ENCODE peak calls at places on chromosomes 2 and 18, in eight cellular contexts. One of them, this sample, is unnamed.
A peak's percentile ranks its signal among the peaks of the same experiment; 100 is the strongest.

GRCh38 chr2:8796315-8796848 is 41.0 kb downstream of the KIDINS220 start:
- DNase-seq in tibial nerve: no peak
- DNase-seq in esophagus squamous epithelium: no peak
- DNase-seq in NB4: no peak
- DNase-seq in endothelial cell: no peak
- DNase-seq in AG09319: no peak
- DNase-seq in Caco-2: no peak
- DNase-seq in neural crest cell: no peak
- DNase-seq in this sample: no peak

GRCh38 chr2:19474128-19474527 is 115.7 kb upstream of the OSR1 start:
- DNase-seq in tibial nerve: peak; percentile 37
- DNase-seq in esophagus squamous epithelium: no peak
- DNase-seq in NB4: peak; percentile 93
- DNase-seq in endothelial cell: no peak
- DNase-seq in AG09319: peak; percentile 8
- DNase-seq in Caco-2: no peak
- DNase-seq in neural crest cell: no peak
- DNase-seq in this sample: no peak

GRCh38 chr2:175030380-175031271 is 25.4 kb upstream of the CHN1 start:
- DNase-seq in tibial nerve: peak; percentile 17
- DNase-seq in esophagus squamous epithelium: no peak
- DNase-seq in NB4: peak; percentile 58
- DNase-seq in endothelial cell: peak; percentile 57
- DNase-seq in AG09319: no peak
- DNase-seq in Caco-2: peak; percentile 57
- DNase-seq in neural crest cell: peak; percentile 38
- DNase-seq in this sample: no peak

GRCh38 chr18:11005528-11005927 is 143.8 kb downstream of the PIEZO2 start:
- DNase-seq in tibial nerve: peak; percentile 39
- DNase-seq in esophagus squamous epithelium: no peak
- DNase-seq in NB4: no peak
- DNase-seq in endothelial cell: no peak
- DNase-seq in AG09319: no peak
- DNase-seq in Caco-2: peak; percentile 79
- DNase-seq in neural crest cell: no peak
- DNase-seq in this sample: no peak

GRCh38 chr2:227788556-227788955 is 25.1 kb upstream of the CCL20 start:
- DNase-seq in tibial nerve: no peak
- DNase-seq in esophagus squamous epithelium: no peak
- DNase-seq in NB4: no peak
- DNase-seq in endothelial cell: no peak
- DNase-seq in AG09319: no peak
- DNase-seq in Caco-2: no peak
- DNase-seq in neural crest cell: no peak
- DNase-seq in this sample: no peak

GRCh38 chr2:20356042-20356441 is 5.4 kb upstream of the PUM2 start:
- DNase-seq in tibial nerve: no peak
- DNase-seq in esophagus squamous epithelium: no peak
- DNase-seq in NB4: peak; percentile 75
- DNase-seq in endothelial cell: no peak
- DNase-seq in AG09319: peak; percentile 64
- DNase-seq in Caco-2: no peak
- DNase-seq in neural crest cell: no peak
- DNase-seq in this sample: no peak

GRCh38 chr18:9516437-9517064 is 41.2 kb downstream of the RALBP1 start:
- DNase-seq in tibial nerve: peak; percentile 38
- DNase-seq in esophagus squamous epithelium: no peak
- DNase-seq in NB4: peak; percentile 53
- DNase-seq in endothelial cell: no peak
- DNase-seq in AG09319: no peak
- DNase-seq in Caco-2: no peak
- DNase-seq in neural crest cell: no peak
- DNase-seq in this sample: no peak

GRCh38 chr2:26169226-26169625 is 3.7 kb upstream of the GAREM2 start:
- DNase-seq in tibial nerve: no peak
- DNase-seq in esophagus squamous epithelium: no peak
- DNase-seq in NB4: no peak
- DNase-seq in endothelial cell: no peak
- DNase-seq in AG09319: no peak
- DNase-seq in Caco-2: peak; percentile 14
- DNase-seq in neural crest cell: no peak
- DNase-seq in this sample: no peak

GRCh38 chr2:31049264-31049663 is 89.0 kb downstream of the GALNT14 start:
- DNase-seq in tibial nerve: no peak
- DNase-seq in esophagus squamous epithelium: no peak
- DNase-seq in NB4: no peak
- DNase-seq in endothelial cell: no peak
- DNase-seq in AG09319: no peak
- DNase-seq in Caco-2: no peak
- DNase-seq in neural crest cell: no peak
- DNase-seq in this sample: no peak

GRCh38 chr2:241538838-241539615 is 19.5 kb upstream of the BOK start:
- DNase-seq in tibial nerve: no peak
- DNase-seq in esophagus squamous epithelium: no peak
- DNase-seq in NB4: no peak
- DNase-seq in endothelial cell: no peak
- DNase-seq in AG09319: no peak
- DNase-seq in Caco-2: no peak
- DNase-seq in neural crest cell: no peak
- DNase-seq in this sample: no peak

GRCh38 chr18:24341361-24341760 is 56.3 kb downstream of the OSBPL1A start:
- DNase-seq in tibial nerve: no peak
- DNase-seq in esophagus squamous epithelium: no peak
- DNase-seq in NB4: no peak
- DNase-seq in endothelial cell: no peak
- DNase-seq in AG09319: no peak
- DNase-seq in Caco-2: no peak
- DNase-seq in neural crest cell: no peak
- DNase-seq in this sample: no peak

GRCh38 chr2:217789736-217790181 is 213.0 kb downstream of the TNS1 start:
- DNase-seq in tibial nerve: peak; percentile 9
- DNase-seq in esophagus squamous epithelium: no peak
- DNase-seq in NB4: no peak
- DNase-seq in endothelial cell: no peak
- DNase-seq in AG09319: no peak
- DNase-seq in Caco-2: no peak
- DNase-seq in neural crest cell: no peak
- DNase-seq in this sample: no peak

GRCh38 chr2:101500175-101500574 is 25.3 kb upstream of the RFX8 start:
- DNase-seq in tibial nerve: no peak
- DNase-seq in esophagus squamous epithelium: no peak
- DNase-seq in NB4: no peak
- DNase-seq in endothelial cell: no peak
- DNase-seq in AG09319: no peak
- DNase-seq in Caco-2: no peak
- DNase-seq in neural crest cell: no peak
- DNase-seq in this sample: no peak

GRCh38 chr2:126527836-126528490 is 128.0 kb upstream of the GYPC start:
- DNase-seq in tibial nerve: peak; percentile 73
- DNase-seq in esophagus squamous epithelium: no peak
- DNase-seq in NB4: peak; percentile 73
- DNase-seq in endothelial cell: peak; percentile 72
- DNase-seq in AG09319: peak; percentile 7
- DNase-seq in Caco-2: peak; percentile 66
- DNase-seq in neural crest cell: peak; percentile 41
- DNase-seq in this sample: no peak

GRCh38 chr2:192499476-192499875 is 304.7 kb upstream of the TMEFF2 start:
- DNase-seq in tibial nerve: no peak
- DNase-seq in esophagus squamous epithelium: no peak
- DNase-seq in NB4: peak; percentile 20
- DNase-seq in endothelial cell: no peak
- DNase-seq in AG09319: no peak
- DNase-seq in Caco-2: no peak
- DNase-seq in neural crest cell: no peak
- DNase-seq in this sample: no peak

GRCh38 chr2:208939852-208940251 is 484.0 kb upstream of the MAP2 start:
- DNase-seq in tibial nerve: no peak
- DNase-seq in esophagus squamous epithelium: no peak
- DNase-seq in NB4: no peak
- DNase-seq in endothelial cell: no peak
- DNase-seq in AG09319: no peak
- DNase-seq in Caco-2: no peak
- DNase-seq in neural crest cell: no peak
- DNase-seq in this sample: no peak

GRCh38 chr18:23945416-23946079 is 69.0 kb upstream of the TTC39C start:
- DNase-seq in tibial nerve: no peak
- DNase-seq in esophagus squamous epithelium: no peak
- DNase-seq in NB4: no peak
- DNase-seq in endothelial cell: no peak
- DNase-seq in AG09319: no peak
- DNase-seq in Caco-2: no peak
- DNase-seq in neural crest cell: no peak
- DNase-seq in this sample: no peak

DNA sequence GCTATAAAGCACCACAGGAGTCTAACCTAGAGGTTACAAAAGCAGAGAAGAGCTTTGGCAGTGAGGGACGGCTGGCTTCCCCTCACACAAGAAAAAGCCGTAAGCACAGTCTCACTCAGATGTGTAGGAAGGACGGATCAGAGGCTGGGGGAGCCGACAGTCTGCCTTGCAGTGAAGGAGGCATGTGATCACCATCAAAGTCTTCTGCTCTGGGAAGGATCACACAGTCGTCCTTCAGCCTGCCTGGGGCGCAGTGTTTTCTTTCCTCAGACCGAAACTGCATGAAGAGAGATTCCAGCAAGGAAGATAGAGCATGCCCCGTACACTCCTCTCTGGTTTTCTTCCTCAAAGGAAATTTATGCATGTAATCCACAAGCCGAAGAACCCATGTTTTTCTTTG is 24.1 kb downstream of the GATA6 start:
- DNase-seq in tibial nerve: no peak
- DNase-seq in esophagus squamous epithelium: no peak
- DNase-seq in NB4: no peak
- DNase-seq in endothelial cell: no peak
- DNase-seq in AG09319: no peak
- DNase-seq in Caco-2: no peak
- DNase-seq in neural crest cell: no peak
- DNase-seq in this sample: peak; percentile 51
- TF ChIP-seq CTCF in tibial nerve: no peak
- TF ChIP-seq CTCF in esophagus squamous epithelium: no peak
- TF ChIP-seq CTCF in NB4: no peak
- TF ChIP-seq CTCF in endothelial cell: no peak
- TF ChIP-seq CTCF in AG09319: no peak
- TF ChIP-seq CTCF in Caco-2: no peak
- TF ChIP-seq CTCF in neural crest cell: no peak
- TF ChIP-seq CTCF in this sample: no peak

GRCh38 chr2:96115631-96116423 is 544 bp downstream of the ADRA2B start:
- DNase-seq in tibial nerve: no peak
- DNase-seq in esophagus squamous epithelium: no peak
- DNase-seq in NB4: no peak
- DNase-seq in endothelial cell: no peak
- DNase-seq in AG09319: no peak
- DNase-seq in Caco-2: no peak
- DNase-seq in neural crest cell: no peak
- DNase-seq in this sample: no peak

GRCh38 chr2:96113951-96114350 is 2.4 kb downstream of the ADRA2B start:
- DNase-seq in tibial nerve: no peak
- DNase-seq in esophagus squamous epithelium: no peak
- DNase-seq in NB4: no peak
- DNase-seq in endothelial cell: no peak
- DNase-seq in AG09319: no peak
- DNase-seq in Caco-2: no peak
- DNase-seq in neural crest cell: no peak
- DNase-seq in this sample: peak; percentile 12

GRCh38 chr2:96113367-96113677 is 3.0 kb downstream of the ADRA2B start:
- DNase-seq in tibial nerve: no peak
- DNase-seq in esophagus squamous epithelium: no peak
- DNase-seq in NB4: peak; percentile 42
- DNase-seq in endothelial cell: no peak
- DNase-seq in AG09319: no peak
- DNase-seq in Caco-2: no peak
- DNase-seq in neural crest cell: no peak
- DNase-seq in this sample: no peak

GRCh38 chr2:96114903-96115581 is 1.3 kb downstream of the ADRA2B start:
- DNase-seq in tibial nerve: no peak
- DNase-seq in esophagus squamous epithelium: no peak
- DNase-seq in NB4: no peak
- DNase-seq in endothelial cell: no peak
- DNase-seq in AG09319: no peak
- DNase-seq in Caco-2: no peak
- DNase-seq in neural crest cell: no peak
- DNase-seq in this sample: peak; percentile 14

GRCh38 chr2:96114546-96114902 is 1.8 kb downstream of the ADRA2B start:
- DNase-seq in tibial nerve: no peak
- DNase-seq in esophagus squamous epithelium: no peak
- DNase-seq in NB4: peak; percentile 30
- DNase-seq in endothelial cell: no peak
- DNase-seq in AG09319: no peak
- DNase-seq in Caco-2: no peak
- DNase-seq in neural crest cell: no peak
- DNase-seq in this sample: no peak
- TF ChIP-seq CTCF in tibial nerve: no peak
- TF ChIP-seq CTCF in esophagus squamous epithelium: no peak
- TF ChIP-seq CTCF in NB4: no peak
- TF ChIP-seq CTCF in endothelial cell: no peak
- TF ChIP-seq CTCF in AG09319: no peak
- TF ChIP-seq CTCF in Caco-2: no peak
- TF ChIP-seq CTCF in neural crest cell: no peak
- TF ChIP-seq CTCF in this sample: no peak

GRCh38 chr2:237084444-237084843 is 1.2 kb upstream of the COPS8 start:
- DNase-seq in tibial nerve: no peak
- DNase-seq in esophagus squamous epithelium: no peak
- DNase-seq in NB4: no peak
- DNase-seq in endothelial cell: no peak
- DNase-seq in AG09319: no peak
- DNase-seq in Caco-2: no peak
- DNase-seq in neural crest cell: no peak
- DNase-seq in this sample: no peak

GRCh38 chr2:237083026-237083425 is 2.7 kb upstream of the COPS8 start:
- DNase-seq in tibial nerve: no peak
- DNase-seq in esophagus squamous epithelium: no peak
- DNase-seq in NB4: no peak
- DNase-seq in endothelial cell: no peak
- DNase-seq in AG09319: no peak
- DNase-seq in Caco-2: no peak
- DNase-seq in neural crest cell: no peak
- DNase-seq in this sample: no peak

GRCh38 chr2:237081596-237081995 is 4.1 kb upstream of the COPS8 start:
- DNase-seq in tibial nerve: no peak
- DNase-seq in esophagus squamous epithelium: no peak
- DNase-seq in NB4: no peak
- DNase-seq in endothelial cell: no peak
- DNase-seq in AG09319: no peak
- DNase-seq in Caco-2: no peak
- DNase-seq in neural crest cell: no peak
- DNase-seq in this sample: no peak

GRCh38 chr2:237090906-237091305 is 5.2 kb downstream of the COPS8 start:
- DNase-seq in tibial nerve: no peak
- DNase-seq in esophagus squamous epithelium: no peak
- DNase-seq in NB4: no peak
- DNase-seq in endothelial cell: no peak
- DNase-seq in AG09319: no peak
- DNase-seq in Caco-2: no peak
- DNase-seq in neural crest cell: no peak
- DNase-seq in this sample: no peak

GRCh38 chr2:237085261-237086221 is at the start of gene COPS8:
- DNase-seq in tibial nerve: peak; percentile 92
- DNase-seq in esophagus squamous epithelium: peak; percentile 66
- DNase-seq in NB4: peak; percentile 96
- DNase-seq in endothelial cell: peak; percentile 93
- DNase-seq in AG09319: peak; percentile 71
- DNase-seq in Caco-2: peak; percentile 89
- DNase-seq in neural crest cell: peak; percentile 88
- DNase-seq in this sample: peak; percentile 86
- TF ChIP-seq CTCF in tibial nerve: peak; percentile 35
- TF ChIP-seq CTCF in esophagus squamous epithelium: peak; percentile 58
- TF ChIP-seq CTCF in NB4: peak; percentile 13
- TF ChIP-seq CTCF in endothelial cell: no peak
- TF ChIP-seq CTCF in AG09319: peak; percentile 21
- TF ChIP-seq CTCF in Caco-2: no peak
- TF ChIP-seq CTCF in neural crest cell: no peak
- TF ChIP-seq CTCF in this sample: no peak

GRCh38 chr2:231038483-231039293 is 1.4 kb downstream of the C2orf72 start:
- DNase-seq in tibial nerve: no peak
- DNase-seq in esophagus squamous epithelium: no peak
- DNase-seq in NB4: no peak
- DNase-seq in endothelial cell: no peak
- DNase-seq in AG09319: no peak
- DNase-seq in Caco-2: no peak
- DNase-seq in neural crest cell: no peak
- DNase-seq in this sample: no peak
- TF ChIP-seq CTCF in tibial nerve: no peak
- TF ChIP-seq CTCF in esophagus squamous epithelium: no peak
- TF ChIP-seq CTCF in NB4: no peak
- TF ChIP-seq CTCF in endothelial cell: no peak
- TF ChIP-seq CTCF in AG09319: no peak
- TF ChIP-seq CTCF in Caco-2: no peak
- TF ChIP-seq CTCF in neural crest cell: no peak
- TF ChIP-seq CTCF in this sample: no peak